ENCODE peak calls at places on chromosomes 6 and 20, in five cellular contexts. G is progenitor cell of endocrine pancreas, J is T-helper 9 cell, M is kidney glomerular epithelial cell, Q is NCI-H1092 treated with DMSO at 0.1 percent for 48 hours. H is an unnamed sample.

GRCh38 chr20:41697861-41698559 is 79.8 kb upstream of the CHD6 start:
- DNase-seq in J (no peak), M (peak; percentile 22), G (no peak), Q (peak; percentile 70), H (no peak)

GRCh38 chr6:12884983-12885382 is 168.4 kb downstream of the PHACTR1 start:
- DNase-seq in G (no peak), J (no peak), M (no peak), Q (no peak), H (no peak)

GRCh38 chr6:47905717-47906116 is 123.9 kb downstream of the OPN5 start:
- DNase-seq in Q (no peak), M (no peak), J (no peak), G (no peak), H (no peak)

GRCh38 chr6:33175436-33176069 is 16.7 kb downstream of the COL11A2 start:
- DNase-seq in G (no peak), Q (no peak), M (no peak), J (no peak), H (no peak)

GRCh38 chr6:3090013-3090412 is 21.7 kb downstream of the RIPK1 start:
- DNase-seq in G (no peak), M (no peak), J (no peak), Q (no peak), H (no peak)

GRCh38 chr6:21748343-21749063 is 155.0 kb downstream of the SOX4 start:
- DNase-seq in Q (peak; percentile 82), M (peak; percentile 20), G (no peak), J (no peak), H (no peak)

GRCh38 chr6:111342913-111343312 is 140.1 kb downstream of the REV3L start:
- DNase-seq in M (no peak), J (no peak), Q (no peak), G (no peak), H (no peak)

GRCh38 chr20:43942661-43943285 is 28.1 kb downstream of the TOX2 start:
- DNase-seq in G (no peak), M (peak; percentile 28), Q (no peak), J (no peak), H (no peak)

GRCh38 chr6:6699741-6700367 is 111.3 kb downstream of the LY86 start:
- DNase-seq in G (no peak), J (no peak), Q (peak; percentile 62), M (peak; percentile 83), H (peak; percentile 52)

GRCh38 chr6:105675715-105676397 is 273.0 kb upstream of the PREP start:
- DNase-seq in M (peak; percentile 34), G (no peak), J (no peak), Q (no peak), H (no peak)

GRCh38 chr6:34154668-34155447 is 9.0 kb upstream of the GRM4 start:
- DNase-seq in M (no peak), J (peak; percentile 58), Q (peak; percentile 7), G (peak; percentile 76), H (no peak)

GRCh38 chr6:34248727-34249468 is at the start of gene SMIM29:
- DNase-seq in M (peak; percentile 79), J (peak; percentile 97), G (peak; percentile 97), Q (peak; percentile 90), H (peak; percentile 97)

GRCh38 chr6:148416309-148416965 is 73.8 kb downstream of the SASH1 start:
- DNase-seq in G (no peak), Q (peak; percentile 13), J (no peak), M (no peak), H (no peak)

GRCh38 chr6:142945071-142945445 is at the start of gene HIVEP2:
- DNase-seq in M (peak; percentile 63), G (peak; percentile 75), J (peak; percentile 88), Q (no peak), H (peak; percentile 85)

GRCh38 chr6:158819977-158820632 is 937 bp upstream of the EZR start:
- DNase-seq in G (no peak), J (no peak), Q (no peak), M (peak; percentile 20), H (no peak)

GRCh38 chr20:1707588-1708449 is 50.2 kb upstream of the SIRPG start:
- DNase-seq in G (no peak), Q (no peak), J (no peak), M (no peak), H (no peak)

GRCh38 chr6:90219168-90219985 is 77.3 kb downstream of the BACH2 start:
- DNase-seq in Q (peak; percentile 79), M (no peak), J (no peak), G (peak; percentile 37), H (peak; percentile 59)

GRCh38 chr6:16519265-16520242 is 241.7 kb downstream of the ATXN1 start:
- DNase-seq in G (no peak), J (no peak), M (no peak), Q (no peak), H (no peak)

GRCh38 chr6:19530188-19530587 is 307.0 kb upstream of the ID4 start:
- DNase-seq in J (no peak), G (no peak), Q (no peak), M (no peak), H (no peak)

GRCh38 chr6:64034840-64035656 is 399.4 kb downstream of the PHF3 start:
- DNase-seq in Q (no peak), J (no peak), G (no peak), M (no peak), H (no peak)

GRCh38 chr20:36153754-36154695 is 515 bp upstream of the EPB41L1 start:
- DNase-seq in Q (peak; percentile 67), J (no peak), G (peak; percentile 59), M (peak; percentile 34), H (peak; percentile 91)

GRCh38 chr6:131062245-131063027 is 609 bp downstream of the EPB41L2 start:
- DNase-seq in G (no peak), J (peak; percentile 6), M (no peak), Q (no peak), H (no peak)

GRCh38 chr20:47348539-47349142 is 7.9 kb downstream of the ZMYND8 start:
- DNase-seq in G (no peak), M (no peak), J (no peak), Q (no peak), H (no peak)

GRCh38 chr6:13046084-13046483 is 282.3 kb downstream of the TBC1D7 start:
- DNase-seq in G (no peak), Q (no peak), J (no peak), M (no peak), H (no peak)

GRCh38 chr6:100230976-100231316 is 233.8 kb downstream of the SIM1 start:
- DNase-seq in G (no peak), M (no peak), J (no peak), Q (no peak), H (no peak)

GRCh38 chr20:21450572-21450971 is 53.2 kb upstream of the NKX2-4 start:
- DNase-seq in M (no peak), J (no peak), G (no peak), Q (no peak), H (no peak)

GRCh38 chr6:144379356-144379755 is 94.2 kb downstream of the UTRN start:
- DNase-seq in Q (no peak), M (no peak), G (no peak), J (no peak), H (no peak)

GRCh38 chr6:71544028-71544427 is 255.4 kb downstream of the OGFRL1 start:
- DNase-seq in M (peak; percentile 61), Q (no peak), J (no peak), G (no peak), H (no peak)

GRCh38 chr6:39665871-39666270 is 59.3 kb downstream of the KIF6 start:
- DNase-seq in Q (no peak), J (no peak), G (no peak), M (no peak), H (no peak)

GRCh38 chr20:12936020-12936419 is 72.8 kb upstream of the SPTLC3 start:
- DNase-seq in J (no peak), M (no peak), Q (no peak), G (no peak), H (no peak)

GRCh38 chr20:18728165-18728866 is 85.3 kb upstream of the SCP2D1 start:
- DNase-seq in J (no peak), Q (no peak), M (no peak), G (no peak), H (no peak)

GRCh38 chr6:7542065-7542877 is 800 bp downstream of the DSP start:
- DNase-seq in J (no peak), Q (no peak), M (no peak), G (peak; percentile 30), H (peak; percentile 38)

GRCh38 chr6:30983439-30983838 is at the start of gene MUC21:
- DNase-seq in J (no peak), M (no peak), G (no peak), Q (no peak), H (no peak)

GRCh38 chr6:106448000-106448426 is 87.5 kb downstream of the CRYBG1 start:
- DNase-seq in Q (no peak), J (no peak), M (no peak), G (no peak), H (peak; percentile 11)

GRCh38 chr6:158517581-158517980 is 42.3 kb upstream of the TMEM181 start:
- DNase-seq in G (no peak), M (no peak), J (no peak), Q (peak; percentile 21), H (no peak)

GRCh38 chr20:5714261-5715041 is 35.8 kb upstream of the SHLD1 start:
- DNase-seq in G (no peak), J (peak; percentile 70), Q (no peak), M (no peak), H (no peak)

GRCh38 chr6:17167327-17167979 is 65.6 kb downstream of the STMND1 start:
- DNase-seq in J (no peak), M (peak; percentile 13), Q (no peak), G (peak; percentile 30), H (peak; percentile 34)

H was measured in heart right ventricle.